ENCODE peak calls at places on chromosomes 2 and 18, in ten cellular contexts. F is fibroblast of mammary gland, R is aorta, T is GM23338, O is OCI-LY7, X is PC-9, J is lung, G is neural progenitor cell, A is tibial artery, B is cardiac fibroblast. H is an unnamed sample.

GRCh38 chr2:51472300-51472699 is 440.4 kb upstream of the NRXN1 start:
- DNase-seq in F (no peak), R (no peak), T (no peak), O (no peak), X (no peak), J (no peak), G (no peak), A (no peak), B (peak; percentile 26), H (no peak)

GRCh38 chr2:220276736-220277444 is 649.5 kb downstream of the SLC4A3 start:
- DNase-seq in F (peak; percentile 79), R (no peak), T (no peak), O (no peak), X (no peak), J (no peak), G (no peak), A (no peak), B (peak; percentile 47), H (no peak)

GRCh38 chr18:76955529-76956170 is 133.3 kb downstream of the ZNF236 start:
- DNase-seq in F (no peak), R (peak; percentile 68), T (no peak), O (no peak), X (no peak), J (peak; percentile 80), G (no peak), A (no peak), B (no peak), H (peak; percentile 98)

GRCh38 chr2:20062615-20063545 is 11.5 kb upstream of the LAPTM4A start:
- DNase-seq in F (peak; percentile 92), R (peak; percentile 84), T (no peak), O (no peak), X (no peak), J (no peak), G (no peak), A (peak; percentile 86), B (peak; percentile 86), H (peak; percentile 20)

GRCh38 chr2:15941483-15941853 is 1.1 kb downstream of the MYCN start:
- DNase-seq in F (no peak), R (no peak), T (peak; percentile 88), O (no peak), X (no peak), J (no peak), G (peak; percentile 83), A (no peak), B (no peak), H (peak; percentile 64)

GRCh38 chr2:127054604-127054930 is 52.4 kb downstream of the BIN1 start:
- DNase-seq in F (no peak), R (peak; percentile 63), T (no peak), O (no peak), X (no peak), J (no peak), G (no peak), A (no peak), B (no peak), H (no peak)

GRCh38 chr2:53347219-53347618 is 420.4 kb upstream of the CHAC2 start:
- DNase-seq in F (peak; percentile 4), R (no peak), T (no peak), O (no peak), X (no peak), J (no peak), G (no peak), A (no peak), B (peak; percentile 10), H (no peak)

GRCh38 chr2:40859617-40860016 is 407.7 kb upstream of the SLC8A1 start:
- DNase-seq in F (no peak), R (no peak), T (peak; percentile 19), O (no peak), X (peak; percentile 2), J (no peak), G (no peak), A (no peak), B (no peak), H (no peak)

GRCh38 chr2:150494234-150494913 is 6.9 kb upstream of the RND3 start:
- DNase-seq in F (peak; percentile 11), R (no peak), T (no peak), O (no peak), X (no peak), J (no peak), G (no peak), A (no peak), B (no peak), H (no peak)

GRCh38 chr2:150491943-150492342 is 4.5 kb upstream of the RND3 start:
- DNase-seq in F (peak; percentile 86), R (no peak), T (no peak), O (no peak), X (no peak), J (no peak), G (no peak), A (no peak), B (peak; percentile 92), H (no peak)

GRCh38 chr2:150490466-150490865 is 3.0 kb upstream of the RND3 start:
- DNase-seq in F (no peak), R (no peak), T (no peak), O (no peak), X (no peak), J (no peak), G (no peak), A (no peak), B (no peak), H (no peak)

GRCh38 chr2:150491430-150491829 is 4.0 kb upstream of the RND3 start:
- DNase-seq in F (no peak), R (no peak), T (no peak), O (no peak), X (no peak), J (no peak), G (no peak), A (no peak), B (peak; percentile 38), H (no peak)

DNA sequence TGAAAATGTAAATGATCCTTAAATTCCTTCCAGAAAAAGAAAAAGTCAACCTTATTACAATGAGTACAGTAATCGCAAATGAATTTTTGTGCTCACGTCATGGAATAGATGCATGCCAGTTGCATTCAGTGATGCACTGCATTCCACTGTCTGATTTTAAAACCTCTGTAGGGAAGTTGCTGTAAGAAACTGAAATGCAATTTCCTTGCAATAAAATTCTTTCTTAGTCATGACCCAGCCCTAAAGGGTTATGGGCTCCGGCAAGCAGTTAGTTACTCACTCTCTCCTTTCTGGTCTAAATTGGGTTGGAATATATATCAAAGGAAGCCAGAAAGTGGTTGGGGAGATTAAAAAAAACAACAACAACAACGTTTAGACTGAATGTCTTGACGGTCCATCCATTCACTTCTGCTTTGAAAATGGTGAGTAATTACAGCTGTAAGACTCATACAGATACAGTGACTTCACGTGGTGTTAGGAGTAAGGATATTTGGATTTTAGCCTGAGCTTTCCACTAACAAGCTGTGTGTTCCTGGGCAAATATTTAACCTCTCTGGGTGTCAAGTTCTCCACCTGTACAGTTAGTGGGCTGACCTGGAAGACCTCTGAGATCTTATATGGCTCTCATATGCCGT is 8.6 kb upstream of the RND3 start:
- DNase-seq in F (peak; percentile 92), R (no peak), T (no peak), O (no peak), X (no peak), J (no peak), G (no peak), A (no peak), B (peak; percentile 98), H (no peak)
- H3K4me3 ChIP-seq in F (no peak overlapping the region), R (no peak overlapping the region), T (no peak overlapping the region), O (no peak overlapping the region), X (no peak overlapping the region), J (no peak overlapping the region), G (no peak overlapping the region), A (no peak overlapping the region), B (no peak overlapping the region), H (no peak overlapping the region)

GRCh38 chr2:43192039-43192438 is 34.4 kb downstream of the ZFP36L2 start:
- DNase-seq in F (no peak), R (no peak), T (peak; percentile 83), O (peak; percentile 62), X (no peak), J (no peak), G (no peak), A (no peak), B (peak; percentile 9), H (no peak)

GRCh38 chr2:43190305-43191052 is 35.9 kb downstream of the ZFP36L2 start:
- DNase-seq in F (no peak), R (no peak), T (no peak), O (no peak), X (no peak), J (no peak), G (no peak), A (no peak), B (no peak), H (no peak)

GRCh38 chr2:43193652-43193995 is 32.8 kb downstream of the ZFP36L2 start:
- DNase-seq in F (no peak), R (no peak), T (no peak), O (no peak), X (no peak), J (no peak), G (no peak), A (no peak), B (no peak), H (no peak)

GRCh38 chr2:43193996-43194869 is 32.2 kb downstream of the ZFP36L2 start:
- DNase-seq in F (no peak), R (no peak), T (no peak), O (no peak), X (no peak), J (peak; percentile 51), G (no peak), A (no peak), B (no peak), H (no peak)

DNA sequence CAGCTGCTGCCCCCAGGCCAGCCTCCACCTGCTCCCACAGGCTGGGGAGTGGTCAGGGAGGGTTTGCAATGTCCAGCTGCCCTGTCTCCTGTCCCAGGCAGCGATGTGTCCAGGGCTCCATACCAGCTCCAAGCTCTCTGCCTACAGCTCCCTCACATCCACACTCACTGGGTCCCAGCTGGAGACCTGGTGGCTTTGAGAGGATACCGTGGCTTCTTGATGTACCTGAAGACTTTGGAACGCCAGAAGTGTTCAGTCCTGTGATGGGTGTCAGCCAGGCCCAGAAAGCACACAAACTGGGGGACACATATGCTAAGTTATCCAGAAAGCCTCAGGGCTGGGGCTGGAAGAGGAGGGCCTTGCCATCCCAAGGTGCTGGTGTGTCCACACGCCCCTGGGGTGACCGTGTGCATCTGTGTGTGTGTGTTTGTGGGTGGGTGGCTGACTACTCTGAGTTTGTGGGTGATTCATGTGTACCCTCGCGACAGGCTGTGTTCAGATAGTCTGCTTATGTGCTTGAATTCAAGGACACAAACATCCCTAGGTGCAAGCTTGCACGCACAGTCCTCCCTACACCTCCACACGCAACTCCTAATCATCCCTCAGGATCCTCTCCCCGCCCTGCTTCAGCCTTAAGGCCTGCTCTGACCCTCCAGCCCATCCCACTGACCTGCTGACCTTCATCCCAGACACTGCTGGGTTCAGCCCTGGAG is 33.3 kb downstream of the ZFP36L2 start:
- DNase-seq in F (no peak), R (no peak), T (no peak), O (no peak), X (no peak), J (no peak), G (no peak), A (no peak), B (no peak), H (no peak)
- H3K4me3 ChIP-seq in F (no peak overlapping the region), R (no peak overlapping the region), T (no peak overlapping the region), O (no peak overlapping the region), X (no peak overlapping the region), J (no peak overlapping the region), G (no peak overlapping the region), A (no peak overlapping the region), B (no peak overlapping the region), H (no peak overlapping the region)

GRCh38 chr2:150742094-150742493 is 254.6 kb upstream of the RND3 start:
- DNase-seq in F (no peak), R (no peak), T (no peak), O (no peak), X (no peak), J (no peak), G (no peak), A (no peak), B (no peak), H (no peak)
- H3K4me3 ChIP-seq in F (no peak overlapping the region), R (no peak overlapping the region), T (no peak overlapping the region), O (no peak overlapping the region), X (no peak overlapping the region), J (no peak overlapping the region), G (no peak overlapping the region), A (no peak overlapping the region), B (no peak overlapping the region), H (no peak overlapping the region)

GRCh38 chr18:34159691-34160185 is 65.0 kb downstream of the NOL4 start:
- DNase-seq in F (no peak), R (no peak), T (no peak), O (no peak), X (no peak), J (no peak), G (no peak), A (no peak), B (no peak), H (no peak)

GRCh38 chr18:34153711-34154110 is 71.0 kb downstream of the NOL4 start:
- DNase-seq in F (peak; percentile 32), R (no peak), T (no peak), O (peak; percentile 34), X (no peak), J (no peak), G (no peak), A (no peak), B (peak; percentile 50), H (no peak)

GRCh38 chr18:34158881-34159690 is 65.6 kb downstream of the NOL4 start:
- DNase-seq in F (peak; percentile 5), R (peak; percentile 77), T (peak; percentile 96), O (no peak), X (no peak), J (no peak), G (peak; percentile 89), A (peak; percentile 64), B (peak; percentile 2), H (peak; percentile 33)
- H3K4me3 ChIP-seq in F (peak overlapping the region; percentile 26), R (peak overlapping the region; percentile 0), T (peak overlapping the region; percentile 71), O (no peak overlapping the region), X (no peak overlapping the region), J (no peak overlapping the region), G (peak overlapping the region; percentile 54), A (peak overlapping the region; percentile 50), B (peak overlapping the region; percentile 13), H (no peak overlapping the region)

H was measured in thyroid gland.